ENCODE peak calls at places on chromosomes 11 and 22, in ten cellular contexts. One of them, this sample, is unnamed.
A peak's percentile ranks its signal among the peaks of the same experiment; 100 is the strongest.

GRCh38 chr11:69343401-69344321 is 49.7 kb downstream of the MYEOV start:
- DNase-seq in HEK293T: no peak
- DNase-seq in tibial artery: no peak
- DNase-seq in activated T-helper 9 cell treated with anti-CD3 and anti-CD28 coated beads, Interleukin-2, amount 50 U/mL, for 16 hours: no peak
- DNase-seq in chondrocyte: peak; percentile 68
- DNase-seq in stimulated activated CD4-positive, alpha-beta T cell treated with anti-CD3 and anti-CD28 coated beads, Interleukin-2, amount 100 ng/mL, for 24 hours: peak; percentile 14
- DNase-seq in pancreas: peak; percentile 6
- DNase-seq in dorsolateral prefrontal cortex: no peak
- DNase-seq in activated T-helper 1 cell treated with anti-CD3 and anti-CD28 coated beads, Interleukin-12 subunit alpha, Interleukin-12 subunit beta, Interleukin-2, Interleukin-4 antibody, amounts not matched to agents 30 ng/mL and 10 ng/mL and 1 ng/mL, durations not matched to agents 14 hours and 24 hours and 36 hours: no peak
- DNase-seq in ELR: no peak
- DNase-seq in this sample: no peak

GRCh38 chr22:34344702-34345101 is 424.4 kb upstream of the LARGE1 start:
- DNase-seq in HEK293T: no peak
- DNase-seq in tibial artery: no peak
- DNase-seq in activated T-helper 9 cell treated with anti-CD3 and anti-CD28 coated beads, Interleukin-2, amount 50 U/mL, for 16 hours: no peak
- DNase-seq in chondrocyte: no peak
- DNase-seq in stimulated activated CD4-positive, alpha-beta T cell treated with anti-CD3 and anti-CD28 coated beads, Interleukin-2, amount 100 ng/mL, for 24 hours: no peak
- DNase-seq in pancreas: no peak
- DNase-seq in dorsolateral prefrontal cortex: no peak
- DNase-seq in activated T-helper 1 cell treated with anti-CD3 and anti-CD28 coated beads, Interleukin-12 subunit alpha, Interleukin-12 subunit beta, Interleukin-2, Interleukin-4 antibody, amounts not matched to agents 30 ng/mL and 10 ng/mL and 1 ng/mL, durations not matched to agents 14 hours and 24 hours and 36 hours: no peak
- DNase-seq in ELR: no peak
- DNase-seq in this sample: no peak

GRCh38 chr11:17991799-17992433 is 20.9 kb downstream of the SERGEF start:
- DNase-seq in HEK293T: peak; percentile 65
- DNase-seq in tibial artery: no peak
- DNase-seq in activated T-helper 9 cell treated with anti-CD3 and anti-CD28 coated beads, Interleukin-2, amount 50 U/mL, for 16 hours: peak; percentile 24
- DNase-seq in chondrocyte: no peak
- DNase-seq in stimulated activated CD4-positive, alpha-beta T cell treated with anti-CD3 and anti-CD28 coated beads, Interleukin-2, amount 100 ng/mL, for 24 hours: peak; percentile 54
- DNase-seq in pancreas: peak; percentile 37
- DNase-seq in dorsolateral prefrontal cortex: peak; percentile 45
- DNase-seq in activated T-helper 1 cell treated with anti-CD3 and anti-CD28 coated beads, Interleukin-12 subunit alpha, Interleukin-12 subunit beta, Interleukin-2, Interleukin-4 antibody, amounts not matched to agents 30 ng/mL and 10 ng/mL and 1 ng/mL, durations not matched to agents 14 hours and 24 hours and 36 hours: peak; percentile 33
- DNase-seq in ELR: peak; percentile 71
- DNase-seq in this sample: no peak

GRCh38 chr11:74097838-74098237 is 73.0 kb downstream of the C2CD3 start:
- DNase-seq in HEK293T: no peak
- DNase-seq in tibial artery: no peak
- DNase-seq in activated T-helper 9 cell treated with anti-CD3 and anti-CD28 coated beads, Interleukin-2, amount 50 U/mL, for 16 hours: no peak
- DNase-seq in chondrocyte: no peak
- DNase-seq in stimulated activated CD4-positive, alpha-beta T cell treated with anti-CD3 and anti-CD28 coated beads, Interleukin-2, amount 100 ng/mL, for 24 hours: no peak
- DNase-seq in pancreas: no peak
- DNase-seq in dorsolateral prefrontal cortex: no peak
- DNase-seq in activated T-helper 1 cell treated with anti-CD3 and anti-CD28 coated beads, Interleukin-12 subunit alpha, Interleukin-12 subunit beta, Interleukin-2, Interleukin-4 antibody, amounts not matched to agents 30 ng/mL and 10 ng/mL and 1 ng/mL, durations not matched to agents 14 hours and 24 hours and 36 hours: no peak
- DNase-seq in ELR: no peak
- DNase-seq in this sample: no peak

GRCh38 chr11:47571895-47572294 is 6.5 kb downstream of the PTPMT1 start:
- DNase-seq in HEK293T: no peak
- DNase-seq in tibial artery: no peak
- DNase-seq in activated T-helper 9 cell treated with anti-CD3 and anti-CD28 coated beads, Interleukin-2, amount 50 U/mL, for 16 hours: no peak
- DNase-seq in chondrocyte: no peak
- DNase-seq in stimulated activated CD4-positive, alpha-beta T cell treated with anti-CD3 and anti-CD28 coated beads, Interleukin-2, amount 100 ng/mL, for 24 hours: no peak
- DNase-seq in pancreas: no peak
- DNase-seq in dorsolateral prefrontal cortex: no peak
- DNase-seq in activated T-helper 1 cell treated with anti-CD3 and anti-CD28 coated beads, Interleukin-12 subunit alpha, Interleukin-12 subunit beta, Interleukin-2, Interleukin-4 antibody, amounts not matched to agents 30 ng/mL and 10 ng/mL and 1 ng/mL, durations not matched to agents 14 hours and 24 hours and 36 hours: no peak
- DNase-seq in ELR: peak; percentile 83
- DNase-seq in this sample: no peak

GRCh38 chr11:27388869-27389268 is 25.9 kb upstream of the CCDC34 start:
- DNase-seq in HEK293T: no peak
- DNase-seq in tibial artery: no peak
- DNase-seq in activated T-helper 9 cell treated with anti-CD3 and anti-CD28 coated beads, Interleukin-2, amount 50 U/mL, for 16 hours: no peak
- DNase-seq in chondrocyte: no peak
- DNase-seq in stimulated activated CD4-positive, alpha-beta T cell treated with anti-CD3 and anti-CD28 coated beads, Interleukin-2, amount 100 ng/mL, for 24 hours: no peak
- DNase-seq in pancreas: no peak
- DNase-seq in dorsolateral prefrontal cortex: no peak
- DNase-seq in activated T-helper 1 cell treated with anti-CD3 and anti-CD28 coated beads, Interleukin-12 subunit alpha, Interleukin-12 subunit beta, Interleukin-2, Interleukin-4 antibody, amounts not matched to agents 30 ng/mL and 10 ng/mL and 1 ng/mL, durations not matched to agents 14 hours and 24 hours and 36 hours: no peak
- DNase-seq in ELR: no peak
- DNase-seq in this sample: no peak

GRCh38 chr11:77126861-77127673 is 979 bp upstream of the MYO7A start:
- DNase-seq in HEK293T: peak; percentile 77
- DNase-seq in tibial artery: peak; percentile 43
- DNase-seq in activated T-helper 9 cell treated with anti-CD3 and anti-CD28 coated beads, Interleukin-2, amount 50 U/mL, for 16 hours: peak; percentile 38
- DNase-seq in chondrocyte: no peak
- DNase-seq in stimulated activated CD4-positive, alpha-beta T cell treated with anti-CD3 and anti-CD28 coated beads, Interleukin-2, amount 100 ng/mL, for 24 hours: peak; percentile 66
- DNase-seq in pancreas: peak; percentile 73
- DNase-seq in dorsolateral prefrontal cortex: peak; percentile 73
- DNase-seq in activated T-helper 1 cell treated with anti-CD3 and anti-CD28 coated beads, Interleukin-12 subunit alpha, Interleukin-12 subunit beta, Interleukin-2, Interleukin-4 antibody, amounts not matched to agents 30 ng/mL and 10 ng/mL and 1 ng/mL, durations not matched to agents 14 hours and 24 hours and 36 hours: peak; percentile 28
- DNase-seq in ELR: peak; percentile 59
- DNase-seq in this sample: peak; percentile 75

GRCh38 chr22:19807161-19807913 is 46.8 kb downstream of the TBX1 start:
- DNase-seq in HEK293T: no peak
- DNase-seq in tibial artery: no peak
- DNase-seq in activated T-helper 9 cell treated with anti-CD3 and anti-CD28 coated beads, Interleukin-2, amount 50 U/mL, for 16 hours: no peak
- DNase-seq in chondrocyte: no peak
- DNase-seq in stimulated activated CD4-positive, alpha-beta T cell treated with anti-CD3 and anti-CD28 coated beads, Interleukin-2, amount 100 ng/mL, for 24 hours: no peak
- DNase-seq in pancreas: no peak
- DNase-seq in dorsolateral prefrontal cortex: no peak
- DNase-seq in activated T-helper 1 cell treated with anti-CD3 and anti-CD28 coated beads, Interleukin-12 subunit alpha, Interleukin-12 subunit beta, Interleukin-2, Interleukin-4 antibody, amounts not matched to agents 30 ng/mL and 10 ng/mL and 1 ng/mL, durations not matched to agents 14 hours and 24 hours and 36 hours: no peak
- DNase-seq in ELR: no peak
- DNase-seq in this sample: peak; percentile 18

GRCh38 chr11:112352907-112353306 is 92.2 kb upstream of the PLET1 start:
- DNase-seq in HEK293T: no peak
- DNase-seq in tibial artery: no peak
- DNase-seq in activated T-helper 9 cell treated with anti-CD3 and anti-CD28 coated beads, Interleukin-2, amount 50 U/mL, for 16 hours: no peak
- DNase-seq in chondrocyte: no peak
- DNase-seq in stimulated activated CD4-positive, alpha-beta T cell treated with anti-CD3 and anti-CD28 coated beads, Interleukin-2, amount 100 ng/mL, for 24 hours: no peak
- DNase-seq in pancreas: no peak
- DNase-seq in dorsolateral prefrontal cortex: no peak
- DNase-seq in activated T-helper 1 cell treated with anti-CD3 and anti-CD28 coated beads, Interleukin-12 subunit alpha, Interleukin-12 subunit beta, Interleukin-2, Interleukin-4 antibody, amounts not matched to agents 30 ng/mL and 10 ng/mL and 1 ng/mL, durations not matched to agents 14 hours and 24 hours and 36 hours: no peak
- DNase-seq in ELR: peak; percentile 25
- DNase-seq in this sample: no peak

GRCh38 chr11:27466363-27466762 is 6.2 kb downstream of the LGR4 start:
- DNase-seq in HEK293T: no peak
- DNase-seq in tibial artery: no peak
- DNase-seq in activated T-helper 9 cell treated with anti-CD3 and anti-CD28 coated beads, Interleukin-2, amount 50 U/mL, for 16 hours: no peak
- DNase-seq in chondrocyte: no peak
- DNase-seq in stimulated activated CD4-positive, alpha-beta T cell treated with anti-CD3 and anti-CD28 coated beads, Interleukin-2, amount 100 ng/mL, for 24 hours: no peak
- DNase-seq in pancreas: no peak
- DNase-seq in dorsolateral prefrontal cortex: no peak
- DNase-seq in activated T-helper 1 cell treated with anti-CD3 and anti-CD28 coated beads, Interleukin-12 subunit alpha, Interleukin-12 subunit beta, Interleukin-2, Interleukin-4 antibody, amounts not matched to agents 30 ng/mL and 10 ng/mL and 1 ng/mL, durations not matched to agents 14 hours and 24 hours and 36 hours: no peak
- DNase-seq in ELR: no peak
- DNase-seq in this sample: no peak

GRCh38 chr11:19646921-19647320 is 65.7 kb upstream of the NAV2 start:
- DNase-seq in HEK293T: no peak
- DNase-seq in tibial artery: peak; percentile 45
- DNase-seq in activated T-helper 9 cell treated with anti-CD3 and anti-CD28 coated beads, Interleukin-2, amount 50 U/mL, for 16 hours: no peak
- DNase-seq in chondrocyte: no peak
- DNase-seq in stimulated activated CD4-positive, alpha-beta T cell treated with anti-CD3 and anti-CD28 coated beads, Interleukin-2, amount 100 ng/mL, for 24 hours: no peak
- DNase-seq in pancreas: no peak
- DNase-seq in dorsolateral prefrontal cortex: no peak
- DNase-seq in activated T-helper 1 cell treated with anti-CD3 and anti-CD28 coated beads, Interleukin-12 subunit alpha, Interleukin-12 subunit beta, Interleukin-2, Interleukin-4 antibody, amounts not matched to agents 30 ng/mL and 10 ng/mL and 1 ng/mL, durations not matched to agents 14 hours and 24 hours and 36 hours: no peak
- DNase-seq in ELR: peak; percentile 90
- DNase-seq in this sample: no peak

GRCh38 chr11:61019818-61020405 is 48.4 kb downstream of the CD6 start:
- DNase-seq in HEK293T: no peak
- DNase-seq in tibial artery: no peak
- DNase-seq in activated T-helper 9 cell treated with anti-CD3 and anti-CD28 coated beads, Interleukin-2, amount 50 U/mL, for 16 hours: no peak
- DNase-seq in chondrocyte: peak; percentile 37
- DNase-seq in stimulated activated CD4-positive, alpha-beta T cell treated with anti-CD3 and anti-CD28 coated beads, Interleukin-2, amount 100 ng/mL, for 24 hours: no peak
- DNase-seq in pancreas: no peak
- DNase-seq in dorsolateral prefrontal cortex: no peak
- DNase-seq in activated T-helper 1 cell treated with anti-CD3 and anti-CD28 coated beads, Interleukin-12 subunit alpha, Interleukin-12 subunit beta, Interleukin-2, Interleukin-4 antibody, amounts not matched to agents 30 ng/mL and 10 ng/mL and 1 ng/mL, durations not matched to agents 14 hours and 24 hours and 36 hours: no peak
- DNase-seq in ELR: no peak
- DNase-seq in this sample: no peak

GRCh38 chr11:44319170-44319551 is 9.2 kb upstream of the ALX4 start:
- DNase-seq in HEK293T: no peak
- DNase-seq in tibial artery: no peak
- DNase-seq in activated T-helper 9 cell treated with anti-CD3 and anti-CD28 coated beads, Interleukin-2, amount 50 U/mL, for 16 hours: no peak
- DNase-seq in chondrocyte: no peak
- DNase-seq in stimulated activated CD4-positive, alpha-beta T cell treated with anti-CD3 and anti-CD28 coated beads, Interleukin-2, amount 100 ng/mL, for 24 hours: no peak
- DNase-seq in pancreas: no peak
- DNase-seq in dorsolateral prefrontal cortex: no peak
- DNase-seq in activated T-helper 1 cell treated with anti-CD3 and anti-CD28 coated beads, Interleukin-12 subunit alpha, Interleukin-12 subunit beta, Interleukin-2, Interleukin-4 antibody, amounts not matched to agents 30 ng/mL and 10 ng/mL and 1 ng/mL, durations not matched to agents 14 hours and 24 hours and 36 hours: no peak
- DNase-seq in ELR: no peak
- DNase-seq in this sample: no peak

GRCh38 chr11:67458266-67458665 is 3.1 kb downstream of the CABP4 start:
- DNase-seq in HEK293T: no peak
- DNase-seq in tibial artery: no peak
- DNase-seq in activated T-helper 9 cell treated with anti-CD3 and anti-CD28 coated beads, Interleukin-2, amount 50 U/mL, for 16 hours: no peak
- DNase-seq in chondrocyte: no peak
- DNase-seq in stimulated activated CD4-positive, alpha-beta T cell treated with anti-CD3 and anti-CD28 coated beads, Interleukin-2, amount 100 ng/mL, for 24 hours: no peak
- DNase-seq in pancreas: no peak
- DNase-seq in dorsolateral prefrontal cortex: no peak
- DNase-seq in activated T-helper 1 cell treated with anti-CD3 and anti-CD28 coated beads, Interleukin-12 subunit alpha, Interleukin-12 subunit beta, Interleukin-2, Interleukin-4 antibody, amounts not matched to agents 30 ng/mL and 10 ng/mL and 1 ng/mL, durations not matched to agents 14 hours and 24 hours and 36 hours: no peak
- DNase-seq in ELR: no peak
- DNase-seq in this sample: no peak